ENCODE peak calls at places on chromosomes 13 and 19, in four cellular contexts. U, K, L and T are unnamed samples.
A peak's percentile ranks its signal among the peaks of the same experiment; 100 is the strongest.

GRCh38 chr19:3121821-3122511 is 13.9 kb upstream of the GNA15 start:
- DNase-seq in L (no peak), U (no peak), K (no peak), T (no peak)

GRCh38 chr19:19531951-19532805 is 3.5 kb downstream of the YJEFN3 start:
- DNase-seq in U (peak; percentile 89), K (peak; percentile 86), L (peak; percentile 41), T (peak; percentile 91)

GRCh38 chr13:68261105-68261504 is 1031.0 kb upstream of the PCDH9 start:
- DNase-seq in L (no peak), U (no peak), K (no peak), T (no peak)

GRCh38 chr19:3046621-3047306 is 15.5 kb downstream of the TLE5 start:
- DNase-seq in L (no peak), U (peak; percentile 39), K (peak; percentile 39), T (peak; percentile 87)

GRCh38 chr19:21699197-21699596 is 68.2 kb downstream of the ZNF100 start:
- DNase-seq in U (no peak), L (no peak), K (no peak), T (no peak)

GRCh38 chr19:4768934-4769777 is 22.4 kb upstream of the FEM1A start:
- DNase-seq in K (peak; percentile 83), U (peak; percentile 78), L (peak; percentile 63), T (peak; percentile 82)

GRCh38 chr13:98824376-98825160 is 72.1 kb upstream of the SLC15A1 start:
- DNase-seq in K (no peak), U (no peak), L (no peak), T (no peak)

GRCh38 chr13:96080676-96081075 is 9.2 kb upstream of the HS6ST3 start:
- DNase-seq in U (no peak), L (no peak), K (no peak), T (no peak)

GRCh38 chr13:99648266-99648665 is 147.0 kb downstream of the TM9SF2 start:
- DNase-seq in U (no peak), L (no peak), K (no peak), T (no peak)

GRCh38 chr19:38734426-38735256 is 9.6 kb downstream of the CAPN12 start:
- DNase-seq in L (peak; percentile 67), U (no peak), K (peak; percentile 56), T (peak; percentile 38)

GRCh38 chr13:23813635-23814034 is 75.6 kb downstream of the MIPEP start:
- DNase-seq in U (no peak), K (no peak), L (no peak), T (no peak)

GRCh38 chr13:113465241-113465640 is 12.0 kb upstream of the ADPRHL1 start:
- DNase-seq in L (no peak), K (no peak), U (no peak), T (no peak)

GRCh38 chr13:73967397-73968165 is 166.6 kb downstream of the KLF12 start:
- DNase-seq in U (no peak), L (no peak), K (no peak), T (no peak)

GRCh38 chr13:112587359-112587766 is 590 bp downstream of the TUBGCP3 start:
- DNase-seq in L (peak; percentile 84), U (peak; percentile 62), K (peak; percentile 85), T (peak; percentile 93)

GRCh38 chr19:12350185-12350889 is 15.1 kb downstream of the ZNF442 start:
- DNase-seq in L (no peak), K (no peak), U (no peak), T (no peak)

GRCh38 chr19:53910170-53910518 is 1.1 kb downstream of the CACNG7 start:
- DNase-seq in L (no peak), K (no peak), U (no peak), T (no peak)

GRCh38 chr19:34256835-34257558 is 2.6 kb downstream of the GARRE1 start:
- DNase-seq in K (no peak), U (no peak), L (no peak), T (no peak)

GRCh38 chr19:45097776-45098520 is 5.0 kb downstream of the PPP1R37 start:
- DNase-seq in L (peak; percentile 95), U (no peak), K (no peak), T (peak; percentile 39)

GRCh38 chr13:109779074-109779473 is 7.3 kb downstream of the IRS2 start:
- DNase-seq in L (no peak), K (no peak), U (no peak), T (no peak)

GRCh38 chr19:36821758-36822157 is 16.4 kb downstream of the ZNF790 start:
- DNase-seq in K (no peak), U (no peak), L (no peak), T (no peak)

GRCh38 chr13:81821259-81821658 is 1480.3 kb upstream of the SPRY2 start:
- DNase-seq in U (no peak), K (no peak), L (no peak), T (no peak)

GRCh38 chr13:113051641-113052040 is 54.0 kb upstream of the F7 start:
- DNase-seq in K (no peak), L (no peak), U (no peak), T (no peak)

GRCh38 chr19:24004166-24004565 is 82.8 kb upstream of the ZNF254 start:
- DNase-seq in L (no peak), K (no peak), U (no peak), T (no peak)

GRCh38 chr13:114146629-114147028 is 14.2 kb upstream of the RASA3 start:
- DNase-seq in L (peak; percentile 21), K (no peak), U (no peak), T (no peak)

GRCh38 chr19:5423567-5424125 is 31.6 kb upstream of the ZNRF4 start:
- DNase-seq in U (no peak), L (no peak), K (no peak), T (no peak)

GRCh38 chr19:49455729-49456128 is 2.7 kb downstream of the ALDH16A1 start:
- DNase-seq in K (no peak), L (no peak), U (no peak), T (no peak)

GRCh38 chr13:75341025-75341424 is 140.9 kb downstream of the TBC1D4 start:
- DNase-seq in U (no peak), L (no peak), K (no peak), T (no peak)

GRCh38 chr13:113728571-113729054 is 30.4 kb upstream of the TMEM255B start:
- DNase-seq in L (no peak), K (no peak), U (no peak), T (no peak)

GRCh38 chr13:107835339-107836018 is 379.9 kb downstream of the LIG4 start:
- DNase-seq in K (no peak), U (no peak), L (no peak), T (no peak)

GRCh38 chr13:107832521-107833095 is 382.7 kb downstream of the LIG4 start:
- DNase-seq in L (no peak), K (no peak), U (no peak), T (no peak)

GRCh38 chr13:107834268-107834667 is 381.1 kb downstream of the LIG4 start:
- DNase-seq in U (no peak), L (no peak), K (no peak), T (no peak)

GRCh38 chr13:107838592-107839161 is 376.7 kb downstream of the LIG4 start:
- DNase-seq in K (no peak), U (no peak), L (no peak), T (no peak)

GRCh38 chr13:107834717-107835116 is 380.6 kb downstream of the LIG4 start:
- DNase-seq in K (no peak), U (no peak), L (no peak), T (no peak)
- TF ChIP-seq EP300 in K (no peak), U (no peak), L (no peak), T (no peak)

DNA sequence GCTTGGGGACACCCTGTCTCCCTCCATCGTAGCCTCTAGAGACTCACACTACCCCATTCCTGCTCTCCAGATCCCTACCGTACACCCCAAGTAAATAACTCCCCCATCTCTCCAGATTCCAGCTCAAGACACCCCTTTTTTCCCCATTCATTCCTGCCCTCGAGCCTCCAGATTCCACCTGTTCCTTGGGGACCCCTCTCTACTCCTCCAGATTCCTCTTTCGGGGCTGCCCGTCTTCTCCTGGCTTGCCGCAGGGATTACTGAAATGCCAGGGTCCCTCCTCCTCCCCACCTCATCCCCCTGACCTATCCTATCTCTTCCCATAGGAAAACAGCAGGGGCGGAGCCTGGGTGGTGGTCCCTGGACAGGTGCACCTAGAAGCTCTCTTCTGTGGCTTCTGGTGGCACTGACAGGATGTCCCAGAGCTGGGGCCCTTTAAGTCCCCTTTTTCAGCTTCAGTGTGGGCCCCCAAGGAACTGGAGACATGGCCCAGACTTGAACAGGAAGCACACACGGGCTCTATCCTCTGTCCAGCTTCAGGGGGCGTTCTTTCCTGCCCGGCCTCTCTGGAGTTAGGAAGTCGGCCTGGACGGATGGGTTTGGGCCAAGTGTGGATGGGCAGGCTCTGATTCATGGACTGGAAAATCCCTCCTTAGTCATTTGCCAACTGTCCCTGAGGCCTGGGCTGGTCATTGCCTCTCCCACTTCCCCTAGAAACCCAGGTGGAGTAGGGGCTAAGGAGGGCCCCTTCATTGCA is 1.2 kb downstream of the ZSWIM4 start:
- DNase-seq in U (peak; percentile 61), L (peak; percentile 68), K (peak; percentile 51), T (peak; percentile 74)
- TF ChIP-seq CTCF in U (no peak), L (no peak), K (no peak), T (no peak)

DNA sequence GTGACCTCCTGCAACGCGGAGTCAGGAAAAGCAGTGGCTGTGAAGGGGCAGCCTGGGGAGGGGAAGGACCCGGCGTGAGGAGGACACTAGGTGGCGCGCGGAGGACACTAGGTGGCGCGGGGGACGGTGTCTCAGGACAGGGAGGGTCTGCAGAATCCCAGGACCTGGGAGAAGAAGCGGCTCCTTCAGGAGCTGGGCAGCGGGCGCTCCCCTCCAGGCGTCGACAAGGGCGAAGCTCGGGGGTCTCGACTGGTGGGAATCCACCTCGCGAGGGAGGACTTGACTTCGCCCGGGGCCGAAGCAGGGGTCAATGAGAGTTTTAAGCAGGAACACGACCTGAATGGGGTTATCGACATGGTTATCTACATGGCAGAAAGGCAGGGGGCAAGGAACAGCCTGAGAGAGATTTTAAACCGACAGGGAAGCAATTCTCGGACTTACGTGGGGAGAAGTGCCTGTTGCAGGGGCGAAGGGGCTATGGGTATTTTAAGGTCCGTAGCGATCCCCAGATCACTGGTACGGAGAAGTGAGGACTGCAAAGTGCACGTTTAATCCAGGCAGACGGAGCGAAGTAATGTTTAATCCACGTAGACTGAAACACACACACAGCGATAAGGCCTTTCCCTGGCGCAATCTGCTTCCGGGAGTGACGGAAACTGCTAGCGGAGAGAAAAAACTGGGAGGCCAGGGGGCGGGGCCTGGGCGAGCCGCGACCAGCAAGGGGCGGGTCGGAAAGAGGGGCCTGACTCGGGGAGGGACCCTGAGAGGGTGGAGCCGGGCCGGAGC is at the start of gene ZNF616:
- DNase-seq in L (peak; percentile 60), U (peak; percentile 92), K (peak; percentile 99), T (peak; percentile 98)
- TF ChIP-seq POLR2A in L (no peak), U (peak; percentile 69), K (peak; percentile 86), T (peak; percentile 76)

GRCh38 chr13:70128098-70128497 is 19.8 kb upstream of the KLHL1 start:
- DNase-seq in L (no peak), U (no peak), K (no peak), T (no peak)
- TF ChIP-seq EP300 in L (no peak), U (no peak), K (no peak), T (no peak)

DNA sequence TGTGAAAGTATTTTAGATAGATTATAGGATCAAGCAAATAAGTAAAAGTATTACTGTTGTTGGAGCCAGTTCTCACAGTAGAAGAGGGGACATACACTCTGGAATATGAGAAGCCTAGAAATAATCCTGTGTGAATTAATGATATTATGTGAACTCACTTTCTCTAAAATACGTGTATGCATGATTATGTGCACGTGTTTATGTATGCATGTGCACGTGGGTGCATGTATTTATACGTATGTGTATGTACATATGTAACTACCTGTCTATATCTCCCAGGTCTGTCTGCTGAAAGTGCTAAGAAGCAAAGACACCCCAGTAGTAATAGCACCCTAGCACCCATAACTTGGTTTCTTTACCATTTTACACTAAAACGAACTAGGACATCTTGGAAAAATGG is 41.5 kb upstream of the PDX1 start:
- DNase-seq in U (no peak), K (no peak), L (no peak), T (no peak)
- TF ChIP-seq CTCF in U (no peak), K (no peak), L (no peak), T (no peak)